ENCODE peak calls at places on chromosomes 16 and 17, in eight cellular contexts. A, O, Z, L, P, C, H and Q are unnamed samples.

GRCh38 chr17:51166987-51167931 is 1.0 kb downstream of the NME2 start:
- DNase-seq in A (no peak), O (peak), Z (peak), L (peak), P (peak), C (peak), H (no peak), Q (peak)

GRCh38 chr17:1001640-1002411 is 4.9 kb downstream of the TIMM22 start:
- DNase-seq in A (peak), O (no peak), Z (peak), L (no peak), P (peak), C (peak), H (no peak), Q (no peak)

GRCh38 chr16:21242756-21243155 is 9.3 kb downstream of the ANKS4B start:
- DNase-seq in A (no peak), O (no peak), Z (no peak), L (no peak), P (no peak), C (no peak), H (no peak), Q (no peak)

GRCh38 chr16:24699151-24699723 is 30.2 kb upstream of the TNRC6A start:
- DNase-seq in A (no peak), O (no peak), Z (no peak), L (no peak), P (no peak), C (no peak), H (no peak), Q (no peak)

GRCh38 chr16:88411951-88412576 is 29.3 kb downstream of the ZNF469 start:
- DNase-seq in A (no peak), O (no peak), Z (no peak), L (no peak), P (no peak), C (no peak), H (no peak), Q (no peak)

GRCh38 chr16:60655514-60656153 is 1380.6 kb downstream of the CDH8 start:
- DNase-seq in A (no peak), O (no peak), Z (no peak), L (no peak), P (no peak), C (no peak), H (no peak), Q (no peak)

GRCh38 chr17:70195091-70195490 is 25.8 kb downstream of the KCNJ2 start:
- DNase-seq in A (no peak), O (no peak), Z (no peak), L (no peak), P (no peak), C (no peak), H (no peak), Q (no peak)

GRCh38 chr16:71230122-71230845 is at the start of gene HYDIN:
- DNase-seq in A (no peak), O (no peak), Z (peak), L (no peak), P (peak), C (peak), H (no peak), Q (no peak)

GRCh38 chr17:74150428-74151025 is 53.0 kb upstream of the RPL38 start:
- DNase-seq in A (peak), O (no peak), Z (peak), L (no peak), P (no peak), C (no peak), H (no peak), Q (no peak)

GRCh38 chr17:55420067-55420775 is 1.4 kb downstream of the MMD start:
- DNase-seq in A (no peak), O (no peak), Z (no peak), L (peak), P (no peak), C (no peak), H (no peak), Q (peak)

GRCh38 chr17:31433091-31433790 is 41.8 kb downstream of the RAB11FIP4 start:
- DNase-seq in A (no peak), O (peak), Z (no peak), L (no peak), P (no peak), C (no peak), H (no peak), Q (peak)

GRCh38 chr17:19943026-19943425 is 34.6 kb downstream of the AKAP10 start:
- DNase-seq in A (no peak), O (no peak), Z (peak), L (no peak), P (no peak), C (no peak), H (no peak), Q (no peak)

DNA sequence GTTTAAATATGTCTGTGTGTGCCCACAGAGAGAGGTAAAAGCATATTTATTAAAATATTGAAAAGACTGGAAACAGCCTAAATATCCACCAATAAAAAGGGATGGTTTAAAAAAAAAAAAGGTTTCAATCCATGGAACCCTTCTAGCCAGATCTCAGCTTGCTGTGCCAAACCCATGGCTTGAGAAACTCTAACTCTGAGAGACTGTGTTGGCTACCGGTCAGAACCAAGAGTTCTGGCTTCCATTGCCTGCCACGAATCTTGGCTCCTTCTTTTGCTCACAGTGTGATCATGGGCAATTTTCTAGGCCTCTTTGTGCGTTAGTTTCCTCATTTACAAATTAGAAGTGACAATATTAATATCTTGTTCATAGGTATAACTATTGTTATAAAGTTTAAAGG is 201.3 kb upstream of the IRX3 start:
- DNase-seq in A (peak), O (no peak), Z (no peak), L (peak), P (no peak), C (peak), H (no peak), Q (no peak)
- H3K27ac ChIP-seq in A (no peak), O (no peak), Z (no peak), L (peak), P (no peak), C (no peak), H (no peak), Q (no peak)

DNA sequence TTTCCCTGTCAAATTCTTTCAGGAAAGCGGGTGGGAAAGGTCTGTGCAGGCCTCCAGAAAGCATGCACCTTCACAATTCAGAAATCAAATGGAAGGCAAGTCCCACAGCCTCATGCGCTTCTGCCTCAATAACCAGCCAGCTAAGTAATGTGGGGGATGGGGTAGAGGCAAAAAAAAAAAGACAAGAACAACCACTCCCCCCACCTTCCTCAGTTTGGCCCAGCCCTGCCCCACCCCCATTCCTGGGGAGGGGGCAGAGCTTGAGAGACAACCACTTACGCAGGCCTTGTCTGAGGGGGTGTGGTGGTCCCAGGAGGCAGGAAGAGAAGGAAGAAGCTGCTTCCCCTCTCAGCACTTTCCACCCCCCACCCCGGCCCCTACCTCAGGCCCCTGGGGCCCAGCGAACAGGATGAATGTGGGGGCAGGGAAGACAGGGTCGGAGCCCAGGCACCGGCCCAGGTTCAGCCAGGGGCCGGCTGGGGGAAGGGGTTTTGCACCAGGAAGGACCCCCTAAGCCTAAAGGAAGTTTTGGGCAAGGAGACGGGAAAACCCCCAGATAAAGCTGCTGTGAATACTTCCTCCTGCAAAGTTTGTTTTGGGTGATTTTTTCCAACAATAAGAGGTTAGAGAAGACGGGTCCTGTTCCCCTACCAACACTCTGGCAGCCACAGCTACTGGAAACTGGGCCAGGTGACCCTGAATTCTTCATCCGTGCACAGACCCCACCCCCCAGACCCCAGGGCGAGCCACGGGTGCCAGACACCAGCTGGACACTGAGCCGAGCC is 1.2 kb downstream of the JUP start:
- DNase-seq in A (no peak), O (no peak), Z (peak), L (peak), P (no peak), C (no peak), H (no peak), Q (no peak)
- H3K27ac ChIP-seq in A (peak), O (no peak), Z (peak), L (peak), P (no peak), C (peak), H (peak), Q (peak)

GRCh38 chr17:75853410-75853809 is 1.7 kb downstream of the WBP2 start:
- DNase-seq in A (no peak), O (no peak), Z (peak), L (no peak), P (peak), C (no peak), H (peak), Q (no peak)
- H3K27ac ChIP-seq in A (peak), O (no peak), Z (no peak), L (peak), P (peak), C (no peak), H (peak), Q (no peak)

GRCh38 chr16:73166394-73166971 is 118.6 kb upstream of the ZFHX3 start:
- DNase-seq in A (no peak), O (no peak), Z (no peak), L (no peak), P (no peak), C (no peak), H (peak), Q (no peak)

GRCh38 chr16:73171380-73171779 is 123.5 kb upstream of the ZFHX3 start:
- DNase-seq in A (no peak), O (no peak), Z (peak), L (no peak), P (no peak), C (no peak), H (no peak), Q (no peak)

GRCh38 chr16:73163238-73163795 is 115.4 kb upstream of the ZFHX3 start:
- DNase-seq in A (no peak), O (no peak), Z (no peak), L (no peak), P (no peak), C (no peak), H (peak), Q (no peak)

GRCh38 chr16:73170587-73170986 is 122.7 kb upstream of the ZFHX3 start:
- DNase-seq in A (no peak), O (no peak), Z (peak), L (peak), P (no peak), C (no peak), H (no peak), Q (no peak)

GRCh38 chr16:73166972-73167550 is 119.1 kb upstream of the ZFHX3 start:
- DNase-seq in A (no peak), O (no peak), Z (no peak), L (no peak), P (no peak), C (no peak), H (no peak), Q (no peak)
- H3K27ac ChIP-seq in A (peak), O (no peak), Z (no peak), L (peak), P (no peak), C (no peak), H (peak), Q (no peak)

DNA sequence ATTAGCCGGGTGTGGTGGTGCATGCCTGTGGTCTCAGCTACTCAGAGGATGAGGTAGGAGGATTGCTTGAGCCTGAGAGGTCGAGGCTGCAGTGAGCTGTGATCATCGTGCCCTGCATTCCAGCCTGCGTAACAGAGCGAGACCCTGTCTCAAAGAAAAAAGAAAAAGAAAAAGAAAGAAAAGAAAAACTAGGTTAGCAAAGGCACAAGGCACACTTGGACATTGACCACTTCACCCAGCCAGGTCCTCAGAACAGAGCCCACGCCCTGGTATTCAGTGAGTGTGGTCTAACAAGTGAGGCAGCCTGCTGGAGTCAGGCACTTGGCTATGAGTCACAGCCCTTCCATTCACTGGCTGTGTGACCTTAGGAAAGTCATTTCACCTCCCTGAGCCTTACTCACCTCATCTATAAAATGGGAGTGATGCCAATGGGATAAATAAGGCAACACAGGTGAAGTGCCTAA is 10.4 kb downstream of the MILR1 start:
- DNase-seq in A (no peak), O (no peak), Z (no peak), L (no peak), P (peak), C (no peak), H (no peak), Q (no peak)
- H3K27ac ChIP-seq in A (no peak), O (no peak), Z (no peak), L (no peak), P (peak), C (no peak), H (no peak), Q (no peak)

GRCh38 chr17:17413215-17413792 is 63.5 kb upstream of the MED9 start:
- DNase-seq in A (no peak), O (no peak), Z (no peak), L (no peak), P (peak), C (no peak), H (peak), Q (no peak)

GRCh38 chr17:17413821-17414220 is 63.0 kb upstream of the MED9 start:
- DNase-seq in A (no peak), O (no peak), Z (no peak), L (no peak), P (peak), C (no peak), H (peak), Q (no peak)

GRCh38 chr17:17415006-17415405 is 61.8 kb upstream of the MED9 start:
- DNase-seq in A (no peak), O (no peak), Z (no peak), L (no peak), P (no peak), C (no peak), H (no peak), Q (no peak)

GRCh38 chr17:17416007-17416399 is 60.8 kb upstream of the MED9 start:
- DNase-seq in A (no peak), O (no peak), Z (peak), L (no peak), P (peak), C (no peak), H (peak), Q (peak)

GRCh38 chr17:17414316-17414937 is 62.4 kb upstream of the MED9 start:
- DNase-seq in A (no peak), O (no peak), Z (no peak), L (peak), P (peak), C (peak), H (peak), Q (no peak)
- H3K27ac ChIP-seq in A (no peak), O (no peak), Z (no peak), L (peak), P (peak), C (peak), H (no peak), Q (no peak)